ENCODE peak calls at places on chromosomes 7 and 10, in ten cellular contexts. O is stomach, H is amniotic stem cell, I is T-helper 1 cell, U is AG04450, T is ACHN, G is nucleus accumbens, Y is neural crest cell, K is HTR-8/SVneo, W is GM12865. A is an unnamed sample.
A peak's percentile ranks its signal among the peaks of the same experiment; 100 is the strongest.

GRCh38 chr10:95441547-95441923 is 119.6 kb downstream of the SORBS1 start:
- DNase-seq in O (no peak), H (no peak), I (no peak), U (no peak), T (no peak), G (no peak), Y (no peak), K (no peak), W (peak; percentile 17), A (no peak)

GRCh38 chr7:47543659-47544058 is 38.3 kb downstream of the TNS3 start:
- DNase-seq in O (no peak), H (no peak), I (no peak), U (no peak), T (no peak), G (no peak), Y (no peak), K (no peak), W (peak; percentile 5), A (no peak)

GRCh38 chr10:97463363-97464132 is 17.6 kb downstream of the ZDHHC16 start:
- DNase-seq in O (peak; percentile 59), H (no peak), I (no peak), U (no peak), T (peak; percentile 57), G (no peak), Y (peak; percentile 53), K (peak; percentile 54), W (peak; percentile 51), A (peak; percentile 25)

GRCh38 chr10:128072941-128073615 is 53.1 kb downstream of the MKI67 start:
- DNase-seq in O (no peak), H (no peak), I (no peak), U (no peak), T (no peak), G (no peak), Y (no peak), K (no peak), W (no peak), A (no peak)

GRCh38 chr7:6012355-6013104 is 3.5 kb downstream of the AIMP2 start:
- DNase-seq in O (peak; percentile 42), H (no peak), I (no peak), U (no peak), T (no peak), G (no peak), Y (no peak), K (no peak), W (no peak), A (no peak)

GRCh38 chr10:103413540-103413939 is 17.1 kb downstream of the PDCD11 start:
- DNase-seq in O (no peak), H (no peak), I (no peak), U (no peak), T (no peak), G (no peak), Y (no peak), K (no peak), W (no peak), A (no peak)

GRCh38 chr10:133275683-133276092 is 980 bp downstream of the ADAM8 start:
- DNase-seq in O (no peak), H (no peak), I (no peak), U (no peak), T (no peak), G (no peak), Y (no peak), K (no peak), W (peak; percentile 68), A (peak; percentile 6)

GRCh38 chr10:88032566-88032965 is 169.1 kb downstream of the PTEN start:
- DNase-seq in O (no peak), H (peak; percentile 36), I (no peak), U (no peak), T (no peak), G (no peak), Y (no peak), K (peak; percentile 37), W (no peak), A (peak; percentile 67)

GRCh38 chr7:78020131-78020873 is 221.7 kb downstream of the PHTF2 start:
- DNase-seq in O (peak; percentile 61), H (peak; percentile 83), I (no peak), U (peak; percentile 72), T (peak; percentile 83), G (no peak), Y (peak; percentile 34), K (peak; percentile 62), W (peak; percentile 65), A (peak; percentile 65)

GRCh38 chr10:29542723-29543122 is 92.0 kb downstream of the SVIL start:
- DNase-seq in O (no peak), H (no peak), I (no peak), U (no peak), T (no peak), G (no peak), Y (no peak), K (no peak), W (no peak), A (no peak)

GRCh38 chr10:121340176-121340850 is 257.9 kb downstream of the FGFR2 start:
- DNase-seq in O (no peak), H (no peak), I (no peak), U (no peak), T (no peak), G (no peak), Y (peak; percentile 52), K (no peak), W (no peak), A (no peak)

GRCh38 chr7:26965724-26966123 is 101.3 kb upstream of the SKAP2 start:
- DNase-seq in O (no peak), H (no peak), I (no peak), U (no peak), T (peak; percentile 77), G (no peak), Y (no peak), K (no peak), W (no peak), A (no peak)

GRCh38 chr10:110651044-110651958 is 7.2 kb downstream of the RBM20 start:
- DNase-seq in O (no peak), H (no peak), I (no peak), U (peak; percentile 67), T (peak; percentile 80), G (no peak), Y (no peak), K (peak; percentile 14), W (peak; percentile 55), A (no peak)

A was measured in MV-4-11.